ENCODE peak calls at places on chromosomes 4 and X, in eight cellular contexts. One of them, this sample, is unnamed.

GRCh38 chrX:104284407-104285000 is 29.8 kb upstream of the ESX1 start:
- DNase-seq in NCI-H1105: no peak
- DNase-seq in activated CD4-positive, alpha-beta T cell treated with anti-CD3 and anti-CD28 coated beads for 24 hours: no peak
- DNase-seq in naive thymus-derived CD4-positive, alpha-beta T cell: no peak
- DNase-seq in foreskin fibroblast: no peak
- DNase-seq in NCI-H1436: no peak
- DNase-seq in breast epithelium: no peak
- DNase-seq in stomach: no peak
- DNase-seq in this sample: no peak

GRCh38 chr4:824461-825062 is 1.4 kb downstream of the CPLX1 start:
- DNase-seq in NCI-H1105: no peak
- DNase-seq in NCI-H1436: no peak
- DNase-seq in naive thymus-derived CD4-positive, alpha-beta T cell: no peak
- DNase-seq in stomach: no peak
- DNase-seq in breast epithelium: no peak
- DNase-seq in foreskin fibroblast: no peak
- DNase-seq in activated CD4-positive, alpha-beta T cell treated with anti-CD3 and anti-CD28 coated beads for 24 hours: no peak
- DNase-seq in this sample: no peak

GRCh38 chr4:101630319-101630986 is 160.1 kb upstream of the BANK1 start:
- DNase-seq in naive thymus-derived CD4-positive, alpha-beta T cell: no peak
- DNase-seq in breast epithelium: no peak
- DNase-seq in NCI-H1105: no peak
- DNase-seq in NCI-H1436: no peak
- DNase-seq in activated CD4-positive, alpha-beta T cell treated with anti-CD3 and anti-CD28 coated beads for 24 hours: no peak
- DNase-seq in foreskin fibroblast: no peak
- DNase-seq in stomach: no peak
- DNase-seq in this sample: no peak

GRCh38 chr4:137638934-137639333 is 106.6 kb upstream of the PCDH18 start:
- DNase-seq in breast epithelium: no peak
- DNase-seq in NCI-H1105: no peak
- DNase-seq in NCI-H1436: no peak
- DNase-seq in activated CD4-positive, alpha-beta T cell treated with anti-CD3 and anti-CD28 coated beads for 24 hours: no peak
- DNase-seq in naive thymus-derived CD4-positive, alpha-beta T cell: no peak
- DNase-seq in stomach: no peak
- DNase-seq in foreskin fibroblast: no peak
- DNase-seq in this sample: no peak

GRCh38 chr4:85650908-85651307 is 176.0 kb downstream of the ARHGAP24 start:
- DNase-seq in NCI-H1105: no peak
- DNase-seq in breast epithelium: no peak
- DNase-seq in stomach: no peak
- DNase-seq in naive thymus-derived CD4-positive, alpha-beta T cell: no peak
- DNase-seq in NCI-H1436: no peak
- DNase-seq in foreskin fibroblast: no peak
- DNase-seq in activated CD4-positive, alpha-beta T cell treated with anti-CD3 and anti-CD28 coated beads for 24 hours: no peak
- DNase-seq in this sample: no peak

GRCh38 chr4:107987916-107988762 is 1.6 kb upstream of the HADH start:
- DNase-seq in NCI-H1105: no peak
- DNase-seq in breast epithelium: peak
- DNase-seq in stomach: peak
- DNase-seq in NCI-H1436: no peak
- DNase-seq in activated CD4-positive, alpha-beta T cell treated with anti-CD3 and anti-CD28 coated beads for 24 hours: no peak
- DNase-seq in naive thymus-derived CD4-positive, alpha-beta T cell: no peak
- DNase-seq in foreskin fibroblast: no peak
- DNase-seq in this sample: no peak

GRCh38 chr4:1402021-1402515 is 4.2 kb downstream of the NKX1-1 start:
- DNase-seq in NCI-H1436: no peak
- DNase-seq in naive thymus-derived CD4-positive, alpha-beta T cell: no peak
- DNase-seq in foreskin fibroblast: no peak
- DNase-seq in breast epithelium: no peak
- DNase-seq in NCI-H1105: no peak
- DNase-seq in activated CD4-positive, alpha-beta T cell treated with anti-CD3 and anti-CD28 coated beads for 24 hours: no peak
- DNase-seq in stomach: peak
- DNase-seq in this sample: no peak

GRCh38 chrX:7746861-7747260 is 96.1 kb upstream of the VCX start:
- DNase-seq in naive thymus-derived CD4-positive, alpha-beta T cell: no peak
- DNase-seq in breast epithelium: no peak
- DNase-seq in activated CD4-positive, alpha-beta T cell treated with anti-CD3 and anti-CD28 coated beads for 24 hours: no peak
- DNase-seq in NCI-H1105: no peak
- DNase-seq in NCI-H1436: no peak
- DNase-seq in foreskin fibroblast: peak
- DNase-seq in stomach: no peak
- DNase-seq in this sample: no peak

GRCh38 chr4:142242156-142242555 is 603.9 kb downstream of the INPP4B start:
- DNase-seq in NCI-H1436: no peak
- DNase-seq in NCI-H1105: no peak
- DNase-seq in naive thymus-derived CD4-positive, alpha-beta T cell: no peak
- DNase-seq in activated CD4-positive, alpha-beta T cell treated with anti-CD3 and anti-CD28 coated beads for 24 hours: no peak
- DNase-seq in breast epithelium: no peak
- DNase-seq in stomach: no peak
- DNase-seq in foreskin fibroblast: no peak
- DNase-seq in this sample: no peak

GRCh38 chrX:123962006-123962485 is 540 bp downstream of the STAG2 start:
- DNase-seq in foreskin fibroblast: no peak
- DNase-seq in NCI-H1436: no peak
- DNase-seq in breast epithelium: no peak
- DNase-seq in naive thymus-derived CD4-positive, alpha-beta T cell: no peak
- DNase-seq in NCI-H1105: no peak
- DNase-seq in activated CD4-positive, alpha-beta T cell treated with anti-CD3 and anti-CD28 coated beads for 24 hours: no peak
- DNase-seq in stomach: no peak
- DNase-seq in this sample: no peak

GRCh38 chr4:73668806-73669205 is 48.6 kb upstream of the RASSF6 start:
- DNase-seq in NCI-H1105: peak
- DNase-seq in activated CD4-positive, alpha-beta T cell treated with anti-CD3 and anti-CD28 coated beads for 24 hours: no peak
- DNase-seq in naive thymus-derived CD4-positive, alpha-beta T cell: no peak
- DNase-seq in foreskin fibroblast: peak
- DNase-seq in stomach: no peak
- DNase-seq in NCI-H1436: no peak
- DNase-seq in breast epithelium: no peak
- DNase-seq in this sample: peak

GRCh38 chrX:80550722-80551121 is 130.5 kb downstream of the TENT5D start:
- DNase-seq in NCI-H1436: no peak
- DNase-seq in activated CD4-positive, alpha-beta T cell treated with anti-CD3 and anti-CD28 coated beads for 24 hours: no peak
- DNase-seq in naive thymus-derived CD4-positive, alpha-beta T cell: no peak
- DNase-seq in NCI-H1105: no peak
- DNase-seq in foreskin fibroblast: no peak
- DNase-seq in breast epithelium: no peak
- DNase-seq in stomach: no peak
- DNase-seq in this sample: no peak

GRCh38 chr4:113636877-113637276 is 124.7 kb downstream of the CAMK2D start:
- DNase-seq in naive thymus-derived CD4-positive, alpha-beta T cell: no peak
- DNase-seq in stomach: no peak
- DNase-seq in NCI-H1436: no peak
- DNase-seq in NCI-H1105: no peak
- DNase-seq in foreskin fibroblast: no peak
- DNase-seq in activated CD4-positive, alpha-beta T cell treated with anti-CD3 and anti-CD28 coated beads for 24 hours: no peak
- DNase-seq in breast epithelium: no peak
- DNase-seq in this sample: no peak

GRCh38 chrX:104961926-104962325 is 258.6 kb downstream of the TEX13A start:
- DNase-seq in foreskin fibroblast: no peak
- DNase-seq in activated CD4-positive, alpha-beta T cell treated with anti-CD3 and anti-CD28 coated beads for 24 hours: no peak
- DNase-seq in breast epithelium: no peak
- DNase-seq in stomach: no peak
- DNase-seq in naive thymus-derived CD4-positive, alpha-beta T cell: no peak
- DNase-seq in NCI-H1436: no peak
- DNase-seq in NCI-H1105: no peak
- DNase-seq in this sample: no peak

GRCh38 chr4:159024266-159024665 is 78.6 kb upstream of the RAPGEF2 start:
- DNase-seq in naive thymus-derived CD4-positive, alpha-beta T cell: no peak
- DNase-seq in NCI-H1436: no peak
- DNase-seq in activated CD4-positive, alpha-beta T cell treated with anti-CD3 and anti-CD28 coated beads for 24 hours: no peak
- DNase-seq in breast epithelium: no peak
- DNase-seq in foreskin fibroblast: no peak
- DNase-seq in NCI-H1105: no peak
- DNase-seq in stomach: no peak
- DNase-seq in this sample: no peak

GRCh38 chr4:186096681-186097080 is 7.8 kb upstream of the FAM149A start:
- DNase-seq in stomach: no peak
- DNase-seq in breast epithelium: no peak
- DNase-seq in NCI-H1105: no peak
- DNase-seq in naive thymus-derived CD4-positive, alpha-beta T cell: no peak
- DNase-seq in NCI-H1436: no peak
- DNase-seq in foreskin fibroblast: no peak
- DNase-seq in activated CD4-positive, alpha-beta T cell treated with anti-CD3 and anti-CD28 coated beads for 24 hours: no peak
- DNase-seq in this sample: no peak

GRCh38 chrX:151896734-151897474 is 15.8 kb upstream of the MAGEA4 start:
- DNase-seq in naive thymus-derived CD4-positive, alpha-beta T cell: no peak
- DNase-seq in activated CD4-positive, alpha-beta T cell treated with anti-CD3 and anti-CD28 coated beads for 24 hours: no peak
- DNase-seq in stomach: no peak
- DNase-seq in breast epithelium: no peak
- DNase-seq in NCI-H1436: no peak
- DNase-seq in NCI-H1105: no peak
- DNase-seq in foreskin fibroblast: peak
- DNase-seq in this sample: no peak

GRCh38 chr4:183008492-183008891 is 90.6 kb upstream of the WWC2 start:
- DNase-seq in naive thymus-derived CD4-positive, alpha-beta T cell: no peak
- DNase-seq in activated CD4-positive, alpha-beta T cell treated with anti-CD3 and anti-CD28 coated beads for 24 hours: no peak
- DNase-seq in stomach: no peak
- DNase-seq in breast epithelium: no peak
- DNase-seq in NCI-H1105: no peak
- DNase-seq in NCI-H1436: no peak
- DNase-seq in foreskin fibroblast: no peak
- DNase-seq in this sample: no peak

GRCh38 chr4:37827802-37828321 is 1.4 kb downstream of the PGM2 start:
- DNase-seq in breast epithelium: no peak
- DNase-seq in naive thymus-derived CD4-positive, alpha-beta T cell: no peak
- DNase-seq in activated CD4-positive, alpha-beta T cell treated with anti-CD3 and anti-CD28 coated beads for 24 hours: no peak
- DNase-seq in NCI-H1436: no peak
- DNase-seq in NCI-H1105: no peak
- DNase-seq in stomach: no peak
- DNase-seq in foreskin fibroblast: no peak
- DNase-seq in this sample: no peak

GRCh38 chr4:67604029-67604381 is 45.5 kb downstream of the STAP1 start:
- DNase-seq in naive thymus-derived CD4-positive, alpha-beta T cell: no peak
- DNase-seq in breast epithelium: no peak
- DNase-seq in NCI-H1105: no peak
- DNase-seq in foreskin fibroblast: no peak
- DNase-seq in activated CD4-positive, alpha-beta T cell treated with anti-CD3 and anti-CD28 coated beads for 24 hours: no peak
- DNase-seq in NCI-H1436: no peak
- DNase-seq in stomach: no peak
- DNase-seq in this sample: no peak